ENCODE peak calls at places on chromosomes 6 and 20, in six cellular contexts. One of them, this sample, is unnamed.

GRCh38 chr6:150352321-150353296 is 16.2 kb upstream of the IYD start:
- DNase-seq in stimulated activated CD4-positive, alpha-beta T cell treated with anti-CD3 and anti-CD28 coated beads, Interleukin-4, amount 100 ng/mL, for 48 hours: no peak
- DNase-seq in GM19239: no peak
- DNase-seq in heart right ventricle: no peak
- DNase-seq in MM.1S: no peak
- DNase-seq in transverse colon: no peak
- DNase-seq in this sample: no peak

GRCh38 chr20:44614525-44614924 is 32.1 kb downstream of the PKIG start:
- DNase-seq in GM19239: no peak
- DNase-seq in transverse colon: no peak
- DNase-seq in heart right ventricle: peak; percentile 56
- DNase-seq in MM.1S: no peak
- DNase-seq in stimulated activated CD4-positive, alpha-beta T cell treated with anti-CD3 and anti-CD28 coated beads, Interleukin-4, amount 100 ng/mL, for 48 hours: no peak
- DNase-seq in this sample: no peak

GRCh38 chr20:10714236-10714975 is 40.6 kb upstream of the JAG1 start:
- DNase-seq in heart right ventricle: no peak
- DNase-seq in stimulated activated CD4-positive, alpha-beta T cell treated with anti-CD3 and anti-CD28 coated beads, Interleukin-4, amount 100 ng/mL, for 48 hours: no peak
- DNase-seq in MM.1S: no peak
- DNase-seq in GM19239: no peak
- DNase-seq in transverse colon: no peak
- DNase-seq in this sample: no peak

GRCh38 chr6:167210375-167211295 is 52.9 kb upstream of the GPR31 start:
- DNase-seq in stimulated activated CD4-positive, alpha-beta T cell treated with anti-CD3 and anti-CD28 coated beads, Interleukin-4, amount 100 ng/mL, for 48 hours: no peak
- DNase-seq in heart right ventricle: peak; percentile 11
- DNase-seq in MM.1S: no peak
- DNase-seq in transverse colon: no peak
- DNase-seq in GM19239: no peak
- DNase-seq in this sample: no peak

GRCh38 chr20:10929023-10929422 is 255.2 kb upstream of the JAG1 start:
- DNase-seq in heart right ventricle: peak; percentile 7
- DNase-seq in GM19239: no peak
- DNase-seq in stimulated activated CD4-positive, alpha-beta T cell treated with anti-CD3 and anti-CD28 coated beads, Interleukin-4, amount 100 ng/mL, for 48 hours: no peak
- DNase-seq in transverse colon: no peak
- DNase-seq in MM.1S: no peak
- DNase-seq in this sample: no peak

GRCh38 chr6:23176471-23176870 is 607.1 kb downstream of the HDGFL1 start:
- DNase-seq in heart right ventricle: no peak
- DNase-seq in stimulated activated CD4-positive, alpha-beta T cell treated with anti-CD3 and anti-CD28 coated beads, Interleukin-4, amount 100 ng/mL, for 48 hours: no peak
- DNase-seq in transverse colon: no peak
- DNase-seq in MM.1S: no peak
- DNase-seq in GM19239: no peak
- DNase-seq in this sample: no peak

GRCh38 chr6:28235912-28236452 is 10.9 kb downstream of the ZSCAN9 start:
- DNase-seq in transverse colon: no peak
- DNase-seq in GM19239: no peak
- DNase-seq in heart right ventricle: no peak
- DNase-seq in MM.1S: no peak
- DNase-seq in stimulated activated CD4-positive, alpha-beta T cell treated with anti-CD3 and anti-CD28 coated beads, Interleukin-4, amount 100 ng/mL, for 48 hours: no peak
- DNase-seq in this sample: no peak

GRCh38 chr6:126143650-126144260 is 157.4 kb downstream of the TRMT11 start:
- DNase-seq in MM.1S: no peak
- DNase-seq in GM19239: no peak
- DNase-seq in stimulated activated CD4-positive, alpha-beta T cell treated with anti-CD3 and anti-CD28 coated beads, Interleukin-4, amount 100 ng/mL, for 48 hours: no peak
- DNase-seq in transverse colon: no peak
- DNase-seq in heart right ventricle: no peak
- DNase-seq in this sample: no peak

GRCh38 chr20:41047975-41048305 is 19.3 kb downstream of the TOP1 start:
- DNase-seq in heart right ventricle: no peak
- DNase-seq in stimulated activated CD4-positive, alpha-beta T cell treated with anti-CD3 and anti-CD28 coated beads, Interleukin-4, amount 100 ng/mL, for 48 hours: no peak
- DNase-seq in GM19239: peak; percentile 29
- DNase-seq in MM.1S: peak; percentile 70
- DNase-seq in transverse colon: no peak
- DNase-seq in this sample: no peak

GRCh38 chr20:32966382-32966781 is 37.9 kb downstream of the SUN5 start:
- DNase-seq in transverse colon: no peak
- DNase-seq in GM19239: no peak
- DNase-seq in heart right ventricle: no peak
- DNase-seq in MM.1S: no peak
- DNase-seq in stimulated activated CD4-positive, alpha-beta T cell treated with anti-CD3 and anti-CD28 coated beads, Interleukin-4, amount 100 ng/mL, for 48 hours: no peak
- DNase-seq in this sample: no peak

GRCh38 chr20:57614490-57615471 is 5.4 kb downstream of the ZBP1 start:
- DNase-seq in stimulated activated CD4-positive, alpha-beta T cell treated with anti-CD3 and anti-CD28 coated beads, Interleukin-4, amount 100 ng/mL, for 48 hours: no peak
- DNase-seq in heart right ventricle: no peak
- DNase-seq in GM19239: no peak
- DNase-seq in transverse colon: no peak
- DNase-seq in MM.1S: no peak
- DNase-seq in this sample: no peak

GRCh38 chr20:59163641-59164530 is at the start of gene ZNF831:
- DNase-seq in stimulated activated CD4-positive, alpha-beta T cell treated with anti-CD3 and anti-CD28 coated beads, Interleukin-4, amount 100 ng/mL, for 48 hours: no peak
- DNase-seq in MM.1S: no peak
- DNase-seq in heart right ventricle: no peak
- DNase-seq in transverse colon: no peak
- DNase-seq in GM19239: no peak
- DNase-seq in this sample: peak; percentile 50

GRCh38 chr6:106197441-106197840 is 111.3 kb downstream of the PRDM1 start:
- DNase-seq in transverse colon: peak; percentile 22
- DNase-seq in MM.1S: no peak
- DNase-seq in stimulated activated CD4-positive, alpha-beta T cell treated with anti-CD3 and anti-CD28 coated beads, Interleukin-4, amount 100 ng/mL, for 48 hours: no peak
- DNase-seq in GM19239: no peak
- DNase-seq in heart right ventricle: no peak
- DNase-seq in this sample: no peak

GRCh38 chr6:22530506-22530905 is 38.9 kb upstream of the HDGFL1 start:
- DNase-seq in heart right ventricle: no peak
- DNase-seq in transverse colon: no peak
- DNase-seq in GM19239: no peak
- DNase-seq in stimulated activated CD4-positive, alpha-beta T cell treated with anti-CD3 and anti-CD28 coated beads, Interleukin-4, amount 100 ng/mL, for 48 hours: no peak
- DNase-seq in MM.1S: no peak
- DNase-seq in this sample: no peak

GRCh38 chr6:109093732-109094131 is 914 bp downstream of the SESN1 start:
- DNase-seq in stimulated activated CD4-positive, alpha-beta T cell treated with anti-CD3 and anti-CD28 coated beads, Interleukin-4, amount 100 ng/mL, for 48 hours: no peak
- DNase-seq in heart right ventricle: no peak
- DNase-seq in transverse colon: no peak
- DNase-seq in MM.1S: no peak
- DNase-seq in GM19239: no peak
- DNase-seq in this sample: no peak

GRCh38 chr6:106927531-106928398 is 46.8 kb downstream of the CD24 start:
- DNase-seq in heart right ventricle: peak; percentile 23
- DNase-seq in GM19239: no peak
- DNase-seq in stimulated activated CD4-positive, alpha-beta T cell treated with anti-CD3 and anti-CD28 coated beads, Interleukin-4, amount 100 ng/mL, for 48 hours: peak; percentile 23
- DNase-seq in MM.1S: peak; percentile 53
- DNase-seq in transverse colon: peak; percentile 67
- DNase-seq in this sample: peak; percentile 5

GRCh38 chr6:72819609-72820008 is 197.7 kb downstream of the KCNQ5 start:
- DNase-seq in MM.1S: no peak
- DNase-seq in GM19239: no peak
- DNase-seq in heart right ventricle: no peak
- DNase-seq in stimulated activated CD4-positive, alpha-beta T cell treated with anti-CD3 and anti-CD28 coated beads, Interleukin-4, amount 100 ng/mL, for 48 hours: no peak
- DNase-seq in transverse colon: no peak
- DNase-seq in this sample: no peak

GRCh38 chr6:161169690-161170089 is 104.2 kb downstream of the AGPAT4 start:
- DNase-seq in stimulated activated CD4-positive, alpha-beta T cell treated with anti-CD3 and anti-CD28 coated beads, Interleukin-4, amount 100 ng/mL, for 48 hours: no peak
- DNase-seq in heart right ventricle: no peak
- DNase-seq in MM.1S: no peak
- DNase-seq in GM19239: no peak
- DNase-seq in transverse colon: no peak
- DNase-seq in this sample: no peak

GRCh38 chr6:57017069-57017468 is 29.4 kb upstream of the KIAA1586 start:
- DNase-seq in MM.1S: no peak
- DNase-seq in transverse colon: no peak
- DNase-seq in heart right ventricle: no peak
- DNase-seq in stimulated activated CD4-positive, alpha-beta T cell treated with anti-CD3 and anti-CD28 coated beads, Interleukin-4, amount 100 ng/mL, for 48 hours: no peak
- DNase-seq in GM19239: no peak
- DNase-seq in this sample: no peak

GRCh38 chr6:2733324-2733723 is 17.4 kb downstream of the MYLK4 start:
- DNase-seq in GM19239: peak; percentile 54
- DNase-seq in stimulated activated CD4-positive, alpha-beta T cell treated with anti-CD3 and anti-CD28 coated beads, Interleukin-4, amount 100 ng/mL, for 48 hours: peak; percentile 9
- DNase-seq in heart right ventricle: peak; percentile 64
- DNase-seq in transverse colon: peak; percentile 47
- DNase-seq in MM.1S: no peak
- DNase-seq in this sample: peak; percentile 62

GRCh38 chr20:20207291-20207690 is 155.0 kb downstream of the CFAP61 start:
- DNase-seq in stimulated activated CD4-positive, alpha-beta T cell treated with anti-CD3 and anti-CD28 coated beads, Interleukin-4, amount 100 ng/mL, for 48 hours: no peak
- DNase-seq in GM19239: no peak
- DNase-seq in MM.1S: peak; percentile 43
- DNase-seq in heart right ventricle: no peak
- DNase-seq in transverse colon: no peak
- DNase-seq in this sample: no peak

GRCh38 chr6:152720964-152721363 is 23.3 kb downstream of the MYCT1 start:
- DNase-seq in heart right ventricle: no peak
- DNase-seq in MM.1S: no peak
- DNase-seq in stimulated activated CD4-positive, alpha-beta T cell treated with anti-CD3 and anti-CD28 coated beads, Interleukin-4, amount 100 ng/mL, for 48 hours: no peak
- DNase-seq in GM19239: no peak
- DNase-seq in transverse colon: no peak
- DNase-seq in this sample: no peak

GRCh38 chr6:99434702-99435530 is 9.8 kb upstream of the PNISR start:
- DNase-seq in MM.1S: peak; percentile 45
- DNase-seq in stimulated activated CD4-positive, alpha-beta T cell treated with anti-CD3 and anti-CD28 coated beads, Interleukin-4, amount 100 ng/mL, for 48 hours: no peak
- DNase-seq in transverse colon: no peak
- DNase-seq in GM19239: no peak
- DNase-seq in heart right ventricle: no peak
- DNase-seq in this sample: no peak

GRCh38 chr6:45965007-45965406 is 50.7 kb downstream of the CLIC5 start:
- DNase-seq in stimulated activated CD4-positive, alpha-beta T cell treated with anti-CD3 and anti-CD28 coated beads, Interleukin-4, amount 100 ng/mL, for 48 hours: no peak
- DNase-seq in heart right ventricle: no peak
- DNase-seq in GM19239: no peak
- DNase-seq in transverse colon: no peak
- DNase-seq in MM.1S: no peak
- DNase-seq in this sample: no peak

GRCh38 chr6:125818225-125818657 is 27.5 kb downstream of the NCOA7 start:
- DNase-seq in transverse colon: no peak
- DNase-seq in heart right ventricle: no peak
- DNase-seq in GM19239: peak; percentile 8
- DNase-seq in stimulated activated CD4-positive, alpha-beta T cell treated with anti-CD3 and anti-CD28 coated beads, Interleukin-4, amount 100 ng/mL, for 48 hours: no peak
- DNase-seq in MM.1S: peak; percentile 21
- DNase-seq in this sample: no peak

GRCh38 chr6:161356167-161356844 is 82.4 kb upstream of the AGPAT4 start:
- DNase-seq in MM.1S: no peak
- DNase-seq in GM19239: no peak
- DNase-seq in heart right ventricle: no peak
- DNase-seq in stimulated activated CD4-positive, alpha-beta T cell treated with anti-CD3 and anti-CD28 coated beads, Interleukin-4, amount 100 ng/mL, for 48 hours: no peak
- DNase-seq in transverse colon: no peak
- DNase-seq in this sample: no peak

GRCh38 chr6:49205526-49205925 is 257.5 kb downstream of the MMUT start:
- DNase-seq in MM.1S: no peak
- DNase-seq in transverse colon: no peak
- DNase-seq in heart right ventricle: no peak
- DNase-seq in stimulated activated CD4-positive, alpha-beta T cell treated with anti-CD3 and anti-CD28 coated beads, Interleukin-4, amount 100 ng/mL, for 48 hours: no peak
- DNase-seq in GM19239: no peak
- DNase-seq in this sample: no peak

GRCh38 chr6:133348846-133349245 is 107.7 kb downstream of the EYA4 start:
- DNase-seq in MM.1S: no peak
- DNase-seq in transverse colon: no peak
- DNase-seq in GM19239: no peak
- DNase-seq in heart right ventricle: no peak
- DNase-seq in stimulated activated CD4-positive, alpha-beta T cell treated with anti-CD3 and anti-CD28 coated beads, Interleukin-4, amount 100 ng/mL, for 48 hours: no peak
- DNase-seq in this sample: no peak

GRCh38 chr6:157753291-157753690 is 69.8 kb upstream of the SNX9 start:
- DNase-seq in stimulated activated CD4-positive, alpha-beta T cell treated with anti-CD3 and anti-CD28 coated beads, Interleukin-4, amount 100 ng/mL, for 48 hours: no peak
- DNase-seq in transverse colon: no peak
- DNase-seq in GM19239: no peak
- DNase-seq in heart right ventricle: no peak
- DNase-seq in MM.1S: no peak
- DNase-seq in this sample: no peak

GRCh38 chr6:51182884-51183283 is 364.2 kb downstream of the TFAP2B start:
- DNase-seq in transverse colon: no peak
- DNase-seq in GM19239: no peak
- DNase-seq in MM.1S: no peak
- DNase-seq in stimulated activated CD4-positive, alpha-beta T cell treated with anti-CD3 and anti-CD28 coated beads, Interleukin-4, amount 100 ng/mL, for 48 hours: no peak
- DNase-seq in heart right ventricle: no peak
- DNase-seq in this sample: no peak

GRCh38 chr6:136525586-136526195 is 24.5 kb downstream of the MAP7 start:
- DNase-seq in heart right ventricle: no peak
- DNase-seq in transverse colon: no peak
- DNase-seq in GM19239: no peak
- DNase-seq in stimulated activated CD4-positive, alpha-beta T cell treated with anti-CD3 and anti-CD28 coated beads, Interleukin-4, amount 100 ng/mL, for 48 hours: no peak
- DNase-seq in MM.1S: no peak
- DNase-seq in this sample: no peak

GRCh38 chr20:35319206-35320197 is 27.3 kb upstream of the FAM83C start:
- DNase-seq in stimulated activated CD4-positive, alpha-beta T cell treated with anti-CD3 and anti-CD28 coated beads, Interleukin-4, amount 100 ng/mL, for 48 hours: no peak
- DNase-seq in heart right ventricle: no peak
- DNase-seq in MM.1S: no peak
- DNase-seq in transverse colon: no peak
- DNase-seq in GM19239: no peak
- DNase-seq in this sample: no peak

GRCh38 chr6:26159417-26160273 is 72.4 kb downstream of the HFE start:
- DNase-seq in MM.1S: peak; percentile 23
- DNase-seq in heart right ventricle: no peak
- DNase-seq in GM19239: no peak
- DNase-seq in transverse colon: no peak
- DNase-seq in stimulated activated CD4-positive, alpha-beta T cell treated with anti-CD3 and anti-CD28 coated beads, Interleukin-4, amount 100 ng/mL, for 48 hours: no peak
- DNase-seq in this sample: peak; percentile 57